ENCODE peak calls at places on chromosome 5, in five cellular contexts. I, M, U, J and D are unnamed samples.

GRCh38 chr5:76337949-76338589 is 65.0 kb upstream of the IQGAP2 start:
- DNase-seq in I (peak; percentile 20), M (no peak), U (peak; percentile 63), J (peak; percentile 71), D (no peak)

GRCh38 chr5:4230531-4230904 is 634.9 kb downstream of the IRX1 start:
- DNase-seq in I (no peak), M (no peak), U (no peak), J (no peak), D (no peak)

GRCh38 chr5:177369050-177369912 is 11.6 kb downstream of the RGS14 start:
- DNase-seq in I (no peak), M (no peak), U (peak; percentile 77), J (peak; percentile 47), D (no peak)

GRCh38 chr5:21263361-21263760 is 1275.4 kb upstream of the CDH18 start:
- DNase-seq in I (no peak), M (no peak), U (no peak), J (no peak), D (no peak)

GRCh38 chr5:121885630-121886029 is 33.9 kb downstream of the FTMT start:
- DNase-seq in I (no peak), M (no peak), U (no peak), J (no peak), D (no peak)

GRCh38 chr5:145848854-145849253 is 13.7 kb upstream of the PRELID2 start:
- DNase-seq in I (no peak), M (no peak), U (no peak), J (no peak), D (no peak)

GRCh38 chr5:68440255-68440654 is 224.7 kb downstream of the PIK3R1 start:
- DNase-seq in I (no peak), M (no peak), U (no peak), J (no peak), D (no peak)

GRCh38 chr5:102670224-102670836 is 84.8 kb upstream of the PAM start:
- DNase-seq in I (no peak), M (no peak), U (peak; percentile 37), J (peak; percentile 22), D (no peak)

GRCh38 chr5:14767942-14768837 is 103.4 kb downstream of the ANKH start:
- DNase-seq in I (no peak), M (no peak), U (peak; percentile 31), J (no peak), D (no peak)

GRCh38 chr5:150519560-150519945 is 11.6 kb downstream of the NDST1 start:
- DNase-seq in I (no peak), M (no peak), U (no peak), J (peak; percentile 32), D (no peak)

GRCh38 chr5:134226441-134227192 is 744 bp upstream of the PPP2CA start:
- DNase-seq in I (no peak), M (peak; percentile 94), U (no peak), J (no peak), D (no peak)

GRCh38 chr5:151075698-151076331 is 5.0 kb downstream of the TNIP1 start:
- DNase-seq in I (no peak), M (peak; percentile 68), U (no peak), J (peak; percentile 69), D (no peak)

GRCh38 chr5:131459216-131459615 is 175.8 kb downstream of the RAPGEF6 start:
- DNase-seq in I (no peak), M (no peak), U (no peak), J (no peak), D (no peak)

GRCh38 chr5:11785771-11786342 is 118.4 kb downstream of the CTNND2 start:
- DNase-seq in I (no peak), M (no peak), U (no peak), J (no peak), D (no peak)

GRCh38 chr5:88388476-88389170 is 120.0 kb upstream of the TMEM161B start:
- DNase-seq in I (no peak), M (no peak), U (no peak), J (no peak), D (no peak)

GRCh38 chr5:5128766-5129165 is 11.4 kb upstream of the ADAMTS16 start:
- DNase-seq in I (no peak), M (no peak), U (no peak), J (no peak), D (no peak)

GRCh38 chr5:179533907-179534306 is 16.4 kb upstream of the RUFY1 start:
- DNase-seq in I (no peak), M (no peak), U (peak; percentile 70), J (no peak), D (no peak)

GRCh38 chr5:167381457-167381856 is 910.0 kb upstream of the WWC1 start:
- DNase-seq in I (no peak), M (no peak), U (no peak), J (no peak), D (no peak)

GRCh38 chr5:142883025-142883424 is 112.8 kb downstream of the ARHGAP26 start:
- DNase-seq in I (no peak), M (no peak), U (no peak), J (no peak), D (no peak)

DNA sequence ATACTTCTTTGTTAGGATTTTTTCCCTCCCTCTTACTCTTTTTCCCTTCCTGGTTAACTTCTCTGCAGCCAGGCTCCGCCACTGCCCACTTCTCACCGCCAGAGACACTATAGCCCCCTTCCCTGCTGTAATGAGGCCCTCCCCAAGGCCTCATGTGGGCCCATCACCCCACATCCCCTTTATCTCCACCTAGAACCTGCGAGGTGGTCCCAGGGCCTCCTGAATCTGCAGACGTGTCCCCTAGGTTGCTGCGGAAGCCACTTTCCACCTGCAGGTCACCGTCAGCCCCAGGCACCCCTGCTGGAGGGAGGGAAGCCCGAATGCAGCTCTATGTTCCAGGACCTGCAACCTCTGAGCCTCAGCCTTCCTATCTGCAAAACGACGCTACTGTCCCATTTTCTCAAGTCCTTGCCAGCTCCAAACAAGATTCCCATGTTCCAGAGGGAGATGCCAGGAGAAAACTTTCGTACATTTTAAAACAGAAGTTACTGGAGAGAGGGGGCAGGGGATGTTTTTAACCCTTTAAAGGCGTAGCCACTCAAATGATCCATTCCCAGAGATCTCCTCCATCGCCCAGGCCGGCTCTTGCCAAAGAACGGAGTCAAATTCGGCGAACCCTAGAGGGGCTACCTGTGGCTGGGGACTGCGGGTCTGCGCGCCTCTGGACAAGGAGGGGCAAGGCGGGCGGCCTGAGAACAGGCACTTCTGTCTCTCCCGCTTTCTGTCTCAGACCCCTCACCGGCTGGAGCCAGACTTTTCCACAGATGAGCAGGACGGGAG is 929 bp downstream of the SH3PXD2B start:
- DNase-seq in I (no peak), M (no peak), U (no peak), J (no peak), D (no peak)
- TF ChIP-seq CTCF in I (peak; percentile 64), M (no peak), U (no peak), J (peak; percentile 24), D (peak; percentile 79)

GRCh38 chr5:155258139-155258538 is 244.6 kb downstream of the KIF4B start:
- DNase-seq in I (no peak), M (no peak), U (no peak), J (no peak), D (no peak)

GRCh38 chr5:155263381-155263780 is 249.8 kb downstream of the KIF4B start:
- DNase-seq in I (no peak), M (no peak), U (no peak), J (no peak), D (no peak)

GRCh38 chr5:155259648-155260047 is 246.1 kb downstream of the KIF4B start:
- DNase-seq in I (no peak), M (no peak), U (no peak), J (no peak), D (no peak)

GRCh38 chr5:155264809-155265208 is 251.3 kb downstream of the KIF4B start:
- DNase-seq in I (no peak), M (no peak), U (no peak), J (no peak), D (no peak)

DNA sequence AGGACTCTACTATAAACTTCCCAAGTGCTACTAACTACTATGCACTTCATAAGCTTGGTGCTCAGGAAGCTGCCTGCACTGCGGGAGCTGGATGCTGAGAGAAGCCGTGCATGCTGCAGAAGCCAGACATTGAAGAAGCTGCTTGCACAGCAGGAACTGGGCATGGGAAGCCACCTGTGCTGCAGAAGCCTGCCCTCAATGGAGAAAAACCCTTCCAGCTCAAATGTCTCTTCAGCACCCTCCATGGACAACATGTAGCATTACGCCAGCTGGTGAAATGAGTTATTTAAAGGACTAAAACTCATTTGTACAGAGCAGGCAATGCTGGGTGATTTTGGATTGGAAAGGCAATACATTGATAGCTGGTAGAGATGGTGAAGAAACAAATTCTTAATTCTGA is 247.2 kb downstream of the KIF4B start:
- DNase-seq in I (no peak), M (no peak), U (peak; percentile 23), J (no peak), D (no peak)
- TF ChIP-seq CTCF in I (no peak), M (no peak), U (peak; percentile 14), J (no peak), D (peak; percentile 17)

GRCh38 chr5:81297531-81297930 is 3.9 kb upstream of the ZCCHC9 start:
- DNase-seq in I (no peak), M (no peak), U (no peak), J (no peak), D (no peak)

GRCh38 chr5:81302596-81302995 is 1.2 kb downstream of the ZCCHC9 start:
- DNase-seq in I (no peak), M (no peak), U (no peak), J (no peak), D (no peak)

GRCh38 chr5:81303563-81303962 is 2.2 kb downstream of the ZCCHC9 start:
- DNase-seq in I (peak; percentile 26), M (no peak), U (no peak), J (no peak), D (no peak)

GRCh38 chr5:81305783-81306182 is 4.4 kb downstream of the ZCCHC9 start:
- DNase-seq in I (no peak), M (no peak), U (peak; percentile 17), J (no peak), D (no peak)

DNA sequence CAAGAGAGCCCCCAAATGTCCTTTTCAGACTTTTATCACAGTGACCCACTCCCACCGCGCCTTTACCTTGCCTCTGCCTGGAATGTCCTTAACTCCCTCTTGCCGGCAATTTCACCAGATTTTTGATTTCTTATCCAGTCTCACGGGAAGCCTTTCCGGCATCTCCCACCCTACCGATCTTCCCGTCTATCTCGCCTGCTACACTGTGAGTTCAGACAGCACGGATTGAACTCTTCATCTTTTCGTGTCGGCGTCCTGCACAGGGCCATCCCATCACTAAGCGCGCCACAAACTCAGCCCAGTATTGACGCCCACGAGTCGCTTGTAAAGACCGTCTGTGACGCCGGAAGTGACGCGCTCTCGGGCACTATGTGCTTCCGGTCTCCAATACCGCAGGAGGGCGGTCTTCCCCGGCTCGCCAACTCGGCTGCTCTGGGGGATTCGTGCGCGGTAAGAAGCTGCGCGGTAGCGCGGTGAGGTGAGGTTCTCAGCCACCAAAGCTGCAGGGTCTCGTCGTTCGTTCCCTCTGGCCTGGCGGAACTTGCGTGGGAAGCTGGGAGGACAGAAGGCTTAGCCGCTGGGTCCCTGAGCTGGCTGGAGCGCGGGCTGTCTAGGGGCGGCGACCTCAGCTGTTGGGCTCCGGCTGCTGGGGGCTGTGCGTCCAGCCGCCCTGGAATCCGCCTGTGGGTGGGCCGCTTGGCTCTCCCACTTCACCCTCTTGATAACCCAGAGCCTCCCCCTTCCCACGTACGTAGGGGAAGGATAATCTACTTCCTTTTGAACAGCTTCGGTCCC is at the start of gene ZCCHC9:
- DNase-seq in I (peak; percentile 87), M (peak; percentile 98), U (peak; percentile 87), J (peak; percentile 92), D (peak; percentile 97)
- TF ChIP-seq CTCF in I (peak; percentile 16), M (no peak), U (no peak), J (no peak), D (peak; percentile 66)

DNA sequence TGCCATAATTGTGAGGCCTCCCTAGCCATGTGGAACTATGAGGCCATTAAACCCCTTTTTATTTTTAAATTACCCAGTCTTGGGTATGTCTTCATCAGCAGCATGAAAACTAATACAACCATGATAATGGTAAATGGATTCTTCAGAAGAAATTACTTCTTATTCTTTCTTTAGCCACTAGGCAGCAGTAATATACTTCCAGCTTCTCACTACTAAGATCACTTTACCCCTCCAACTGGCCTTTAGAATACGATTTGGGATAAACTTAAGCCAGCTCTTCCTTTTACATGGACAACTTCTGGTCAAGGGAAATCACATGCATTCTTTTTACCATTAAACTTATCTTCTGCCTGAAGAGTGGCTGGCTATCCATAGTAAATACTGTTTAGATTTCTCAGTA is 355.4 kb downstream of the MAN2A1 start:
- DNase-seq in I (no peak), M (no peak), U (no peak), J (no peak), D (no peak)
- TF ChIP-seq CTCF in I (no peak), M (no peak), U (no peak), J (no peak), D (peak; percentile 66)